ENCODE peak calls at places on chromosomes 7 and 10, in eight cellular contexts. T is CD8-positive, alpha-beta memory T cell; V is naive thymus-derived CD4-positive, alpha-beta T cell; C is lower lobe of right lung; U is stomach; R is prostate gland; Y is CD4-positive, alpha-beta memory T cell; D is GM23338. G is an unnamed sample. For H3K27me3 and H3K36me3, the result is how much of the 10 kb centered on the place peaks cover.

GRCh38 chr10:55822096-55822495 is 539.0 kb downstream of the ZWINT start:
- DNase-seq in T (no peak), V (no peak), U (no peak), D (peak), Y (no peak), R (no peak), C (no peak), G (no peak)

GRCh38 chr7:32206987-32207386 is 136.8 kb upstream of the PDE1C start:
- DNase-seq in U (no peak), C (no peak), V (no peak), T (no peak), R (no peak), D (peak), Y (no peak), G (peak)

GRCh38 chr7:74015670-74016069 is 12.3 kb upstream of the ELN start:
- DNase-seq in Y (no peak), R (no peak), V (no peak), C (no peak), U (no peak), D (no peak), T (no peak), G (no peak)

GRCh38 chr7:47826754-47827153 is 121.5 kb downstream of the PKD1L1 start:
- DNase-seq in Y (no peak), T (no peak), V (no peak), C (no peak), U (no peak), D (no peak), R (no peak), G (no peak)

GRCh38 chr7:155189600-155189989 is 108.1 kb upstream of the INSIG1 start:
- DNase-seq in D (no peak), C (no peak), Y (no peak), V (no peak), T (no peak), U (no peak), R (no peak), G (no peak)

GRCh38 chr7:36821617-36822016 is 97.3 kb upstream of the AOAH start:
- DNase-seq in Y (no peak), D (no peak), T (no peak), U (no peak), C (no peak), R (no peak), V (no peak), G (no peak)

GRCh38 chr7:142866361-142867096 is 11.7 kb downstream of the EPHB6 start:
- DNase-seq in T (no peak), U (peak), R (peak), Y (no peak), C (no peak), D (peak), V (peak), G (peak)

GRCh38 chr7:77370606-77371005 is 45.5 kb downstream of the GSAP start:
- DNase-seq in R (no peak), T (no peak), Y (no peak), V (no peak), C (no peak), U (no peak), D (no peak), G (no peak)

DNA sequence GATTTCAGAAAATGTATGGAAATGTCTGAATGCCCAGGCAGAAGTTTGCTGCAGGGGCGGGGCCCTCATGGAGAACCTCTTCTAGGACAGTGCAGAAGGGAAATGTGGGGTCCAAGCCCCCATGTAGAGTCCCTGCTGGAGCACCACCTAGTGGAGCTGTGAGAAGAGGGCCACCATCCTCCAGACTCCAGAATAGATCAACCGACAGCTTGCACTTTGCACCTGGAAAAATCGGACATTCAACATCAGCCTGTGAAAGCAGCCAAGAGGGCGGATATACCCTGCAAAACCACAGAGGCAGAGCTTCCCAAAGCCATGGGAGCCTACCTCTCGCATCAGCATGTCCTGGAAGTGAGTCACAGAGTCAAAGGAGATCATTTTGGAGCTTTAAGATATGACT is 14.3 kb downstream of the RPEL1 start:
- DNase-seq in C (no peak), T (no peak), D (no peak), V (no peak), U (no peak), Y (no peak), R (no peak), G (no peak)
- H3K27me3 ChIP-seq in C (under half), T (under half), D (under half), V (under half), U (under half), Y (under half), R (under half), G (under half)

GRCh38 chr7:95590387-95591248 is 5.7 kb downstream of the PDK4 start:
- DNase-seq in T (no peak), R (no peak), U (no peak), D (no peak), Y (no peak), C (no peak), V (no peak), G (no peak)
- H3K36me3 ChIP-seq in T (under half), R (under half), U (under half), D (under half), Y (under half), C (half or more), V (under half), G (under half)

GRCh38 chr10:133187906-133188681 is 28.1 kb downstream of the KNDC1 start:
- DNase-seq in V (no peak), D (no peak), C (no peak), R (no peak), T (no peak), Y (no peak), U (no peak), G (no peak)

GRCh38 chr10:133185916-133186315 is 25.9 kb downstream of the KNDC1 start:
- DNase-seq in D (no peak), U (no peak), V (no peak), C (no peak), Y (no peak), R (no peak), T (no peak), G (peak)

GRCh38 chr10:133187091-133187905 is 27.3 kb downstream of the KNDC1 start:
- DNase-seq in V (no peak), T (no peak), Y (no peak), U (no peak), C (no peak), D (no peak), R (no peak), G (no peak)

GRCh38 chr10:133185421-133185820 is 25.4 kb downstream of the KNDC1 start:
- DNase-seq in C (no peak), T (no peak), R (no peak), V (no peak), D (no peak), Y (no peak), U (no peak), G (no peak)

DNA sequence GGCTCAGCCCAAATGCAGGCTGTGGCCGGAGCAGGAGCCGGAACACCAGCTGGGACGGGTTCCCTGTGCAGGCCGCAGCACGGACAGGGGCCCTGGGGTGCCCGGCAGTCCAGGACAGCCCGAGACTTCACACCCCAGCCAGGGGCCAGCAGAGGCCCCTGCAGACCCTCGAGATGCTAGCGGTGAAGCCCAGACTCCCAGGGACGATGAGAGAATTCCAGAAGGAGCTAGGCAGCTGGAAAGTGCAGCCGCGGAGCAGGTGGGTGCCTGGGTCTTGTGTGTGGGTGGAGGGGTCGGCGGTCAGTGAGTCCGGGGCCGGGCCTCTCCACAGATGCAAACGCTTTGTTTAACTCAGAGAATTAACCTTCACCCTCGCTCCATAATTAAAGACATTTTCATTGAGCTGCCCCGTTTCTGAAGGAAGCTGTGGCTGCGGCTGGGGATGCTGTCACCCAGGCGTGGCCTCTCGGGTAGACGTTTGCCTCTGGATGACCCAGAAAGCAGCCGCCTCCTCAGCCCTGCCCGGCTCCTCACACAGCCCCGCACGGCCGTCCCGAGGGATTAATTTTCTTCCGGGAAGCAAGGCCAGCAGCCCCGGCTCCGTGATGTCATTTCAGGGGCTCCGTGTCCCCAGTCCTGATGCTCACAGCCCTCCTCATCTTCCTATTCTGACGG is 26.5 kb downstream of the KNDC1 start:
- DNase-seq in R (no peak), Y (no peak), U (no peak), C (no peak), D (no peak), V (no peak), T (no peak), G (no peak)
- H3K27me3 ChIP-seq in R (under half), Y (under half), U (half or more), C (under half), D (under half), V (under half), T (under half), G (under half)

DNA sequence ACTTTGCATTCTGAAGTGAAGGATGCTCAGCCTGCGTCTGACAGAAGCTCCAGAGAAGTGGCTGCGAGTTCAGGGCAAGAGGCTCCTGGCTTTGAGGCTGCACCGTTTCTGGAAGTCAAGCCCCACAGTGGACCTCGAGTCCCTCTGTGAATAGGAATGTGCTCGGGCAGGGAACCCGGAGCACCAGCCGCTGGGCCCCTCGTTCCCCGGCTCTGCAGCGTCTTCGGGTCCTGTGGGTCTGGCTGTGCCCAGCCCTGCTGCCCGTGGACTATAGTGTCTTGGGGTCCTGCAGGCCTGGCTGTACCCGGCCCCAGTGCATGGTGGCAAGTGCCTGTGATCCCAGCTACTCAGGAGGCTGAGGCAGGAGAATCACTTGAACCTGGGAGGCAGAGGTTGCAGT is 45.3 kb upstream of the PRKAR1B start:
- DNase-seq in Y (no peak), U (no peak), R (no peak), C (no peak), V (no peak), D (no peak), T (no peak), G (no peak)
- H3K36me3 ChIP-seq in Y (under half), U (under half), R (under half), C (under half), V (under half), D (under half), T (under half), G (under half)

G was measured in H7.